ENCODE peak calls at places on chromosomes 6 and 20, in five cellular contexts. U is hepatocyte, A is Peyer's patch, N is neuronal stem cell, G is OCI-LY7. B is an unnamed sample.

GRCh38 chr6:159169193-159169555 is at the start of gene FNDC1:
- DNase-seq in U (peak; percentile 84), A (no peak), N (peak; percentile 66), G (peak; percentile 59), B (peak; percentile 33)

GRCh38 chr20:23666189-23666588 is 22.6 kb downstream of the CST4 start:
- DNase-seq in U (no peak), A (no peak), N (no peak), G (no peak), B (no peak)

GRCh38 chr6:147081210-147081609 is 123.0 kb upstream of the STXBP5 start:
- DNase-seq in U (peak; percentile 43), A (no peak), N (no peak), G (no peak), B (no peak)

GRCh38 chr20:63342561-63343459 is 18.3 kb downstream of the CHRNA4 start:
- DNase-seq in U (no peak), A (no peak), N (no peak), G (no peak), B (no peak)

GRCh38 chr20:63124092-63124781 is 91.7 kb downstream of the YTHDF1 start:
- DNase-seq in U (no peak), A (no peak), N (no peak), G (no peak), B (peak; percentile 27)

GRCh38 chr6:55034752-55035151 is 139.6 kb upstream of the HCRTR2 start:
- DNase-seq in U (no peak), A (no peak), N (no peak), G (no peak), B (no peak)

GRCh38 chr6:168284187-168284586 is 35.4 kb downstream of the DACT2 start:
- DNase-seq in U (no peak), A (no peak), N (no peak), G (no peak), B (no peak)

GRCh38 chr6:129637340-129638054 is 72.5 kb downstream of the ARHGAP18 start:
- DNase-seq in U (no peak), A (no peak), N (no peak), G (no peak), B (no peak)

GRCh38 chr6:996271-996852 is 303.4 kb upstream of the EXOC2 start:
- DNase-seq in U (no peak), A (no peak), N (no peak), G (no peak), B (no peak)

GRCh38 chr6:63597142-63598000 is 25.1 kb downstream of the LOC128125822 start:
- DNase-seq in U (no peak), A (no peak), N (no peak), G (peak; percentile 5), B (no peak)

GRCh38 chr6:110495949-110496348 is 19.5 kb upstream of the SLC22A16 start:
- DNase-seq in U (no peak), A (no peak), N (no peak), G (no peak), B (no peak)

GRCh38 chr6:135909737-135910387 is 58.4 kb downstream of the PDE7B start:
- DNase-seq in U (peak; percentile 73), A (peak; percentile 56), N (peak; percentile 60), G (peak; percentile 59), B (peak; percentile 52)

GRCh38 chr20:63519765-63520593 is 586 bp upstream of the PPDPF start:
- DNase-seq in U (peak; percentile 80), A (peak; percentile 67), N (peak; percentile 87), G (peak; percentile 55), B (peak; percentile 83)

GRCh38 chr6:163565140-163565539 is 150.6 kb downstream of the QKI start:
- DNase-seq in U (peak; percentile 28), A (no peak), N (no peak), G (no peak), B (no peak)

GRCh38 chr6:5135783-5136376 is 50.7 kb downstream of the PPP1R3G start:
- DNase-seq in U (no peak), A (peak; percentile 28), N (no peak), G (peak; percentile 58), B (peak; percentile 30)

GRCh38 chr6:101066481-101066880 is 185.4 kb upstream of the ASCC3 start:
- DNase-seq in U (no peak), A (no peak), N (no peak), G (no peak), B (no peak)

GRCh38 chr20:14361509-14362179 is 24.2 kb upstream of the FLRT3 start:
- DNase-seq in U (no peak), A (no peak), N (no peak), G (no peak), B (no peak)

GRCh38 chr20:46700481-46700880 is 9.0 kb upstream of the SLC2A10 start:
- DNase-seq in U (no peak), A (no peak), N (no peak), G (no peak), B (no peak)

GRCh38 chr6:76684881-76685280 is 612.4 kb upstream of the IMPG1 start:
- DNase-seq in U (peak; percentile 24), A (no peak), N (no peak), G (no peak), B (no peak)

GRCh38 chr6:126170875-126171489 is 168.9 kb upstream of the CENPW start:
- DNase-seq in U (peak; percentile 37), A (no peak), N (no peak), G (peak; percentile 61), B (no peak)

GRCh38 chr6:90545450-90545849 is 41.4 kb downstream of the MAP3K7 start:
- DNase-seq in U (no peak), A (no peak), N (no peak), G (no peak), B (no peak)

GRCh38 chr6:149600508-149600907 is 34.3 kb downstream of the GINM1 start:
- DNase-seq in U (no peak), A (no peak), N (no peak), G (no peak), B (no peak)
- H3K36me3 ChIP-seq in U (no peaks in the 10 kb centered on the region), A (peaks cover 48% of the 10 kb centered on the region), N (peaks cover 88% of the 10 kb centered on the region), G (peaks cover 82% of the 10 kb centered on the region), B (peaks cover 7% of the 10 kb centered on the region)

GRCh38 chr6:122048570-122048969 is 350.9 kb upstream of the HSF2 start:
- DNase-seq in U (no peak), A (no peak), N (no peak), G (no peak), B (no peak)
- H3K4me3 ChIP-seq in U (no peak overlapping the region), A (no peak overlapping the region), N (no peak overlapping the region), G (no peak overlapping the region), B (no peak overlapping the region)

DNA sequence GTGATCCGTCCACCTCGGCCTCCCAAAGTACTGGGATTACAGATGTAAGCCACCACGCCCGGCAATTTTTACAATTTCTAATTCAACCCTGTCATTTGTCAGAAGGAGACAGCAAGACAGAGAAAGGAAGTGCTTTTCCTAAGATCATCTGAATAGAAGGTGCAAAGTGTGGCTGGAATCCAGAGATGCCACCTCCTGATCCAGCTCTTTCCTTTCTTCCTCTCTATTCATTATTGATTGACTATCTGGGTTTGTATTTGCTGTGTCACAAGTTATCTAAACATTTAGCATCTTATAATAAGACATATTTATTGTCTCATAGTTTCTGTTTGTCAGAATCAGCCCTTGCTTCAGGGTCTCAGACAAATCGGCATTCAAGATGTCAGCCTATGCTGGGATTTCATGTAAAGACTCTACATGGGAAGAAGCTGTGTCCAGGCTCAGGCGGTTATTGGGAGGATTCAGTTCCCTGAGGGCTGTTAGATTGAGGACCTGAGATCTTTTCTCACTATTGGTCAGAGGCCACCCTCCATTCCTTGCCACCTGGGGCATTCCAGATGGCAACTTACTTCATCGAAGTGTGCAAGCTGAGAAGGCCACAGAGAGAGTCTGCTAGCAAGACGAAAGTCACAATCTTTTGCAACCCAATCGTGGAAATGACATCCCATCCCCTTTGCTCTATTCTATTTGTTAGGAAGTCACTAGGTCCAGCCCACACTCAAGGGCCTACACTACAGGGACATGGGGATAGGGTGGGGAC is 217.5 kb downstream of the BCAS1 start:
- DNase-seq in U (no peak), A (no peak), N (no peak), G (no peak), B (no peak)
- H3K27ac ChIP-seq in U (no peak overlapping the region), A (no peak overlapping the region), N (no peak overlapping the region), G (no peak overlapping the region), B (no peak overlapping the region)

DNA sequence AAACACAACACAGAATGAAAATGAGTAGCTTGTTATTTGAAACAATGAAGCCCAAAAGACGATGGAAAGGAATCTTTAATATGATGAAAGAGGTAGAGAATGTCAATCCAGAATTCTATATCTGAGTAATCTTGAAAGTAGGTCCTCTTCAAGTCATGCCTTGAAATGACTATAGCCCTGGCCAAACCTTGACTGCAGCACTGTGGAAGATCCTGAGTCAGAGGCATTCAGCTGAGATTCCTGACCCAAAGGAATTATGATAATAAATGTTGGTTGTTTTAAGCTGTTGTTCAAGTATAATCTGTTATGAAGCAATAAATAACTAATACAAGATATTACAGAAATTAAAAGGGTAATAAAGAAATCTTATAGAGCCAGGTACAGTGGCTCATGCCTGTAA is 64.8 kb downstream of the IBTK start:
- DNase-seq in U (no peak), A (no peak), N (no peak), G (no peak), B (no peak)
- H3K36me3 ChIP-seq in U (no peaks in the 10 kb centered on the region), A (peaks cover 30% of the 10 kb centered on the region), N (peaks cover 95% of the 10 kb centered on the region), G (peaks cover 77% of the 10 kb centered on the region), B (peaks cover 16% of the 10 kb centered on the region)

DNA sequence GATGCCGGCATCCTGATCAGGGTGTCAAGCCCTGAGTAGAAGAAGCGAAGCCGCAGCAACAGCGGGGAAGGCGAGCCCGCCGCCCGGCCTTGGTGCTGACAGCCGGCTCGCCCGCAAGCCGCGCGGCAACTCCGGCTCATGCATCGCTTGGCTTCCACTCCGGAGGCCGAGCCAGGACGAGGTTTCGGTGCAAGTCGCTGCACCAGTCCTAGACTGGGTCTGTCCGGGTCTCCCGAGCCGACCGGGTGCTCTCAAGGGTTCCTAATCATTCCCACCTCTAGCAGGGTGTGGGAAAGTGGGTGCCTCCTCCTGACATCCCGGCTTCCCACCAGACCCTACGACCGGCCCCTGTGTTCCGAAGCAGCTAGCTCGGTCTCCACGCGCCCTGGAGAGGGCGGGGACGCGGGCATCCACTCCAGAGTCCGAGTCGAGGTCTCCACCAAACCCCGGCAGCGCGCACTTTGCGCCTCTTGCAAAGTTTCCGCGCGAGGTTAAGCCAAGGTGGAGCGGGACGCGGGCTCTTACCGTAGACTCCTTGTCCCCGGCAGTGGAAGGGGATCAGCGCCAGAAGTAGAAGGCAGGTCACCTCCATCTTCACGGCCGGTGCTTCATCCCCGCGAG is 1.4 kb downstream of the MDGA1 start:
- DNase-seq in U (peak; percentile 32), A (no peak), N (no peak), G (no peak), B (peak; percentile 18)
- H3K4me3 ChIP-seq in U (peak overlapping the region; percentile 24), A (peak overlapping the region; percentile 63), N (peak overlapping the region; percentile 82), G (no peak overlapping the region), B (peak overlapping the region; percentile 38)

DNA sequence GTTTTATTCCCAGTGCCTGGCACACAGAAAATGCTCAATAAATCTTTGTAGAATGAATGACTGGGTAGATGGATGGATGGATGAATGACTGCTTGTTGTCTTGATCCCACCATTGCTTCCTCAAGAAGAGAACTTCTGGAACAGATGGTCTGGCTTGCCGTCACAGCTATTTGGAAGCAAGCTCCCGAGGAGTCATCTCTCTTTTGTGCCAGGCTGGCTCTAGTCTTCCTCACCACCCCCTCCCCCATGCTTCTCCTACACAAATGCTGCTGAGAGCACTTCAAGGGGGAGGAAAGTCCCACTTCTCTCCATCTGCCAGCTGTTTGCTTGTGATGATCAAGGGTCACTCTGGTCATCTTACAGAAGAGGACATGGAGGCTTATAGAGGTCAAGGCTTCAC is 11.6 kb upstream of the KCNG1 start:
- DNase-seq in U (no peak), A (no peak), N (no peak), G (no peak), B (no peak)
- H3K27ac ChIP-seq in U (peak overlapping the region; percentile 9), A (no peak overlapping the region), N (no peak overlapping the region), G (no peak overlapping the region), B (no peak overlapping the region)